ENCODE peak calls at places on chromosomes 6 and 20, in nine cellular contexts. One of them, this sample, is unnamed.

GRCh38 chr6:16064687-16065086 is 64.2 kb upstream of the MYLIP start:
- DNase-seq in NCI-H1417: peak; percentile 61
- DNase-seq in GM23248: no peak
- DNase-seq in kidney glomerular epithelial cell: no peak
- DNase-seq in cardiac fibroblast: no peak
- DNase-seq in H54: no peak
- DNase-seq in stimulated activated naive CD8-positive, alpha-beta T cell treated with anti-CD3 and anti-CD28 coated beads, Interleukin-15, Interleukin-2, amounts not matched to agents 100 U/mL and 50 U/mL, for 24 hours: no peak
- DNase-seq in psoas muscle: no peak
- DNase-seq in posterior vena cava: no peak
- DNase-seq in this sample: no peak

GRCh38 chr6:18536693-18537092 is 149.5 kb downstream of the RNF144B start:
- DNase-seq in NCI-H1417: no peak
- DNase-seq in GM23248: no peak
- DNase-seq in kidney glomerular epithelial cell: no peak
- DNase-seq in cardiac fibroblast: no peak
- DNase-seq in H54: no peak
- DNase-seq in stimulated activated naive CD8-positive, alpha-beta T cell treated with anti-CD3 and anti-CD28 coated beads, Interleukin-15, Interleukin-2, amounts not matched to agents 100 U/mL and 50 U/mL, for 24 hours: no peak
- DNase-seq in psoas muscle: no peak
- DNase-seq in posterior vena cava: no peak
- DNase-seq in this sample: no peak

GRCh38 chr6:37433657-37434271 is 743 bp downstream of the CMTR1 start:
- DNase-seq in NCI-H1417: peak; percentile 4
- DNase-seq in GM23248: peak; percentile 58
- DNase-seq in kidney glomerular epithelial cell: no peak
- DNase-seq in cardiac fibroblast: peak; percentile 19
- DNase-seq in H54: no peak
- DNase-seq in stimulated activated naive CD8-positive, alpha-beta T cell treated with anti-CD3 and anti-CD28 coated beads, Interleukin-15, Interleukin-2, amounts not matched to agents 100 U/mL and 50 U/mL, for 24 hours: peak; percentile 52
- DNase-seq in psoas muscle: peak; percentile 19
- DNase-seq in posterior vena cava: no peak
- DNase-seq in this sample: peak; percentile 72

GRCh38 chr6:88360203-88360797 is 194.2 kb upstream of the CNR1 start:
- DNase-seq in NCI-H1417: no peak
- DNase-seq in GM23248: peak; percentile 83
- DNase-seq in kidney glomerular epithelial cell: peak; percentile 70
- DNase-seq in cardiac fibroblast: peak; percentile 94
- DNase-seq in H54: no peak
- DNase-seq in stimulated activated naive CD8-positive, alpha-beta T cell treated with anti-CD3 and anti-CD28 coated beads, Interleukin-15, Interleukin-2, amounts not matched to agents 100 U/mL and 50 U/mL, for 24 hours: no peak
- DNase-seq in psoas muscle: no peak
- DNase-seq in posterior vena cava: no peak
- DNase-seq in this sample: no peak

GRCh38 chr6:16018626-16019025 is 110.3 kb upstream of the MYLIP start:
- DNase-seq in NCI-H1417: no peak
- DNase-seq in GM23248: no peak
- DNase-seq in kidney glomerular epithelial cell: no peak
- DNase-seq in cardiac fibroblast: no peak
- DNase-seq in H54: no peak
- DNase-seq in stimulated activated naive CD8-positive, alpha-beta T cell treated with anti-CD3 and anti-CD28 coated beads, Interleukin-15, Interleukin-2, amounts not matched to agents 100 U/mL and 50 U/mL, for 24 hours: no peak
- DNase-seq in psoas muscle: no peak
- DNase-seq in posterior vena cava: no peak
- DNase-seq in this sample: no peak

GRCh38 chr6:89372506-89372901 is 20.0 kb upstream of the UBE2J1 start:
- DNase-seq in NCI-H1417: no peak
- DNase-seq in GM23248: no peak
- DNase-seq in kidney glomerular epithelial cell: no peak
- DNase-seq in cardiac fibroblast: no peak
- DNase-seq in H54: no peak
- DNase-seq in stimulated activated naive CD8-positive, alpha-beta T cell treated with anti-CD3 and anti-CD28 coated beads, Interleukin-15, Interleukin-2, amounts not matched to agents 100 U/mL and 50 U/mL, for 24 hours: no peak
- DNase-seq in psoas muscle: no peak
- DNase-seq in posterior vena cava: no peak
- DNase-seq in this sample: peak; percentile 35

GRCh38 chr20:54092021-54092420 is 21.6 kb upstream of the BCAS1 start:
- DNase-seq in NCI-H1417: no peak
- DNase-seq in GM23248: no peak
- DNase-seq in kidney glomerular epithelial cell: no peak
- DNase-seq in cardiac fibroblast: no peak
- DNase-seq in H54: no peak
- DNase-seq in stimulated activated naive CD8-positive, alpha-beta T cell treated with anti-CD3 and anti-CD28 coated beads, Interleukin-15, Interleukin-2, amounts not matched to agents 100 U/mL and 50 U/mL, for 24 hours: no peak
- DNase-seq in psoas muscle: no peak
- DNase-seq in posterior vena cava: no peak
- DNase-seq in this sample: no peak

GRCh38 chr6:170150590-170150945 is 140.3 kb downstream of the DLL1 start:
- DNase-seq in NCI-H1417: no peak
- DNase-seq in GM23248: no peak
- DNase-seq in kidney glomerular epithelial cell: no peak
- DNase-seq in cardiac fibroblast: no peak
- DNase-seq in H54: no peak
- DNase-seq in stimulated activated naive CD8-positive, alpha-beta T cell treated with anti-CD3 and anti-CD28 coated beads, Interleukin-15, Interleukin-2, amounts not matched to agents 100 U/mL and 50 U/mL, for 24 hours: no peak
- DNase-seq in psoas muscle: no peak
- DNase-seq in posterior vena cava: no peak
- DNase-seq in this sample: no peak

GRCh38 chr6:82337688-82338257 is 25.8 kb upstream of the TPBG start:
- DNase-seq in NCI-H1417: peak; percentile 15
- DNase-seq in GM23248: no peak
- DNase-seq in kidney glomerular epithelial cell: no peak
- DNase-seq in cardiac fibroblast: no peak
- DNase-seq in H54: no peak
- DNase-seq in stimulated activated naive CD8-positive, alpha-beta T cell treated with anti-CD3 and anti-CD28 coated beads, Interleukin-15, Interleukin-2, amounts not matched to agents 100 U/mL and 50 U/mL, for 24 hours: no peak
- DNase-seq in psoas muscle: no peak
- DNase-seq in posterior vena cava: no peak
- DNase-seq in this sample: no peak

This sample was measured in activated CD8-positive, alpha-beta T cell treated with anti-CD3 and anti-CD28 coated beads for 36 hours.